ENCODE peak calls at places on chromosome 13, in six cellular contexts. One of them, this sample, is unnamed. For H3K9me3, the result is how much of the 10 kb centered on the place peaks cover.

GRCh38 chr13:36108342-36108741 is 22.8 kb downstream of the DCLK1 start:
- DNase-seq in thyroid gland: no peak
- DNase-seq in neural progenitor cell: no peak
- DNase-seq in cardiac muscle cell: no peak
- DNase-seq in upper lobe of right lung: no peak
- DNase-seq in IMR-90: no peak
- DNase-seq in this sample: no peak

GRCh38 chr13:97191615-97192014 is 30.5 kb upstream of the MBNL2 start:
- DNase-seq in cardiac muscle cell: no peak
- DNase-seq in neural progenitor cell: no peak
- DNase-seq in IMR-90: no peak
- DNase-seq in upper lobe of right lung: no peak
- DNase-seq in thyroid gland: no peak
- DNase-seq in this sample: no peak

GRCh38 chr13:40197049-40197448 is 469.4 kb downstream of the FOXO1 start:
- DNase-seq in thyroid gland: no peak
- DNase-seq in neural progenitor cell: no peak
- DNase-seq in upper lobe of right lung: no peak
- DNase-seq in IMR-90: no peak
- DNase-seq in cardiac muscle cell: no peak
- DNase-seq in this sample: no peak

GRCh38 chr13:102369303-102369702 is 32.5 kb downstream of the FGF14 start:
- DNase-seq in upper lobe of right lung: no peak
- DNase-seq in thyroid gland: no peak
- DNase-seq in IMR-90: no peak
- DNase-seq in cardiac muscle cell: no peak
- DNase-seq in neural progenitor cell: no peak
- DNase-seq in this sample: no peak

GRCh38 chr13:107322228-107322627 is 754.3 kb upstream of the ARGLU1 start:
- DNase-seq in upper lobe of right lung: no peak
- DNase-seq in neural progenitor cell: no peak
- DNase-seq in IMR-90: no peak
- DNase-seq in cardiac muscle cell: no peak
- DNase-seq in thyroid gland: no peak
- DNase-seq in this sample: no peak

GRCh38 chr13:26529441-26529840 is 28.0 kb upstream of the WASF3 start:
- DNase-seq in IMR-90: peak
- DNase-seq in neural progenitor cell: peak
- DNase-seq in upper lobe of right lung: no peak
- DNase-seq in cardiac muscle cell: peak
- DNase-seq in thyroid gland: peak
- DNase-seq in this sample: peak

GRCh38 chr13:40993119-40993518 is 26.0 kb downstream of the ELF1 start:
- DNase-seq in thyroid gland: no peak
- DNase-seq in IMR-90: no peak
- DNase-seq in cardiac muscle cell: peak
- DNase-seq in upper lobe of right lung: no peak
- DNase-seq in neural progenitor cell: peak
- DNase-seq in this sample: no peak

GRCh38 chr13:93965587-93965986 is 513.9 kb downstream of the DCT start:
- DNase-seq in neural progenitor cell: no peak
- DNase-seq in thyroid gland: no peak
- DNase-seq in cardiac muscle cell: no peak
- DNase-seq in upper lobe of right lung: no peak
- DNase-seq in IMR-90: no peak
- DNase-seq in this sample: no peak

GRCh38 chr13:85597790-85598500 is 201.3 kb downstream of the SLITRK6 start:
- DNase-seq in cardiac muscle cell: no peak
- DNase-seq in neural progenitor cell: no peak
- DNase-seq in IMR-90: peak
- DNase-seq in upper lobe of right lung: no peak
- DNase-seq in thyroid gland: no peak
- DNase-seq in this sample: no peak

GRCh38 chr13:44374348-44374712 is 706 bp downstream of the SERP2 start:
- DNase-seq in upper lobe of right lung: no peak
- DNase-seq in IMR-90: no peak
- DNase-seq in cardiac muscle cell: no peak
- DNase-seq in neural progenitor cell: no peak
- DNase-seq in thyroid gland: no peak
- DNase-seq in this sample: no peak

GRCh38 chr13:30792257-30793000 is 57.1 kb downstream of the ALOX5AP start:
- DNase-seq in IMR-90: peak
- DNase-seq in thyroid gland: peak
- DNase-seq in neural progenitor cell: peak
- DNase-seq in cardiac muscle cell: peak
- DNase-seq in upper lobe of right lung: peak
- DNase-seq in this sample: peak

GRCh38 chr13:87923713-87924112 is 252.5 kb downstream of the SLITRK5 start:
- DNase-seq in IMR-90: no peak
- DNase-seq in upper lobe of right lung: no peak
- DNase-seq in cardiac muscle cell: no peak
- DNase-seq in thyroid gland: no peak
- DNase-seq in neural progenitor cell: no peak
- DNase-seq in this sample: no peak

GRCh38 chr13:75101997-75102720 is 379.8 kb downstream of the TBC1D4 start:
- DNase-seq in thyroid gland: no peak
- DNase-seq in upper lobe of right lung: no peak
- DNase-seq in neural progenitor cell: peak
- DNase-seq in IMR-90: peak
- DNase-seq in cardiac muscle cell: peak
- DNase-seq in this sample: no peak

GRCh38 chr13:59356607-59357006 is 807.1 kb downstream of the DIAPH3 start:
- DNase-seq in upper lobe of right lung: peak
- DNase-seq in cardiac muscle cell: peak
- DNase-seq in thyroid gland: peak
- DNase-seq in neural progenitor cell: no peak
- DNase-seq in IMR-90: peak
- DNase-seq in this sample: no peak

GRCh38 chr13:77751513-77752456 is 54.3 kb downstream of the SLAIN1 start:
- DNase-seq in IMR-90: peak
- DNase-seq in neural progenitor cell: peak
- DNase-seq in cardiac muscle cell: peak
- DNase-seq in thyroid gland: peak
- DNase-seq in upper lobe of right lung: no peak
- DNase-seq in this sample: peak

GRCh38 chr13:95643471-95643813 is 1.1 kb downstream of the DZIP1 start:
- DNase-seq in thyroid gland: no peak
- DNase-seq in neural progenitor cell: peak
- DNase-seq in upper lobe of right lung: no peak
- DNase-seq in IMR-90: peak
- DNase-seq in cardiac muscle cell: peak
- DNase-seq in this sample: peak

GRCh38 chr13:60627071-60627686 is 230.2 kb downstream of the TDRD3 start:
- DNase-seq in neural progenitor cell: peak
- DNase-seq in IMR-90: peak
- DNase-seq in thyroid gland: peak
- DNase-seq in cardiac muscle cell: peak
- DNase-seq in upper lobe of right lung: no peak
- DNase-seq in this sample: peak

GRCh38 chr13:44386932-44387556 is 13.4 kb downstream of the SERP2 start:
- DNase-seq in upper lobe of right lung: no peak
- DNase-seq in thyroid gland: no peak
- DNase-seq in cardiac muscle cell: peak
- DNase-seq in neural progenitor cell: peak
- DNase-seq in IMR-90: no peak
- DNase-seq in this sample: no peak

GRCh38 chr13:44436589-44437337 is 63.1 kb downstream of the SERP2 start:
- DNase-seq in thyroid gland: peak
- DNase-seq in cardiac muscle cell: peak
- DNase-seq in IMR-90: peak
- DNase-seq in neural progenitor cell: peak
- DNase-seq in upper lobe of right lung: peak
- DNase-seq in this sample: peak

GRCh38 chr13:95494082-95494681 is 58.3 kb upstream of the CLDN10 start:
- DNase-seq in upper lobe of right lung: no peak
- DNase-seq in IMR-90: peak
- DNase-seq in cardiac muscle cell: peak
- DNase-seq in neural progenitor cell: peak
- DNase-seq in thyroid gland: no peak
- DNase-seq in this sample: peak

GRCh38 chr13:89550842-89551422 is 1796.6 kb upstream of the MIR17HG start:
- DNase-seq in thyroid gland: no peak
- DNase-seq in neural progenitor cell: no peak
- DNase-seq in cardiac muscle cell: no peak
- DNase-seq in IMR-90: no peak
- DNase-seq in upper lobe of right lung: no peak
- DNase-seq in this sample: no peak

GRCh38 chr13:97119899-97120745 is 102.0 kb upstream of the MBNL2 start:
- DNase-seq in upper lobe of right lung: no peak
- DNase-seq in thyroid gland: no peak
- DNase-seq in neural progenitor cell: no peak
- DNase-seq in IMR-90: peak
- DNase-seq in cardiac muscle cell: no peak
- DNase-seq in this sample: no peak

GRCh38 chr13:93116809-93117208 is 109.8 kb upstream of the GPC6 start:
- DNase-seq in cardiac muscle cell: no peak
- DNase-seq in neural progenitor cell: no peak
- DNase-seq in IMR-90: no peak
- DNase-seq in thyroid gland: no peak
- DNase-seq in upper lobe of right lung: no peak
- DNase-seq in this sample: no peak

GRCh38 chr13:80341098-80341701 is at the start of gene SPRY2:
- DNase-seq in thyroid gland: peak
- DNase-seq in neural progenitor cell: peak
- DNase-seq in cardiac muscle cell: peak
- DNase-seq in IMR-90: peak
- DNase-seq in upper lobe of right lung: peak
- DNase-seq in this sample: peak

GRCh38 chr13:46751811-46752635 is 44.9 kb downstream of the ESD start:
- DNase-seq in neural progenitor cell: peak
- DNase-seq in cardiac muscle cell: no peak
- DNase-seq in upper lobe of right lung: no peak
- DNase-seq in IMR-90: peak
- DNase-seq in thyroid gland: no peak
- DNase-seq in this sample: no peak

GRCh38 chr13:46749951-46750350 is 47.0 kb downstream of the ESD start:
- DNase-seq in cardiac muscle cell: no peak
- DNase-seq in IMR-90: peak
- DNase-seq in upper lobe of right lung: no peak
- DNase-seq in thyroid gland: no peak
- DNase-seq in neural progenitor cell: no peak
- DNase-seq in this sample: no peak

GRCh38 chr13:46745062-46745461 is 51.9 kb downstream of the ESD start:
- DNase-seq in upper lobe of right lung: no peak
- DNase-seq in neural progenitor cell: no peak
- DNase-seq in thyroid gland: no peak
- DNase-seq in IMR-90: no peak
- DNase-seq in cardiac muscle cell: no peak
- DNase-seq in this sample: no peak

GRCh38 chr13:46747031-46747820 is 49.7 kb downstream of the ESD start:
- DNase-seq in neural progenitor cell: no peak
- DNase-seq in upper lobe of right lung: no peak
- DNase-seq in thyroid gland: peak
- DNase-seq in cardiac muscle cell: no peak
- DNase-seq in IMR-90: no peak
- DNase-seq in this sample: no peak

GRCh38 chr13:46748300-46748699 is 48.7 kb downstream of the ESD start:
- DNase-seq in IMR-90: no peak
- DNase-seq in thyroid gland: no peak
- DNase-seq in cardiac muscle cell: no peak
- DNase-seq in neural progenitor cell: no peak
- DNase-seq in upper lobe of right lung: no peak
- DNase-seq in this sample: no peak
- H3K9me3 ChIP-seq in IMR-90: under half
- H3K9me3 ChIP-seq in thyroid gland: under half
- H3K9me3 ChIP-seq in cardiac muscle cell: under half
- H3K9me3 ChIP-seq in neural progenitor cell: under half
- H3K9me3 ChIP-seq in upper lobe of right lung: under half
- H3K9me3 ChIP-seq in this sample: under half

DNA sequence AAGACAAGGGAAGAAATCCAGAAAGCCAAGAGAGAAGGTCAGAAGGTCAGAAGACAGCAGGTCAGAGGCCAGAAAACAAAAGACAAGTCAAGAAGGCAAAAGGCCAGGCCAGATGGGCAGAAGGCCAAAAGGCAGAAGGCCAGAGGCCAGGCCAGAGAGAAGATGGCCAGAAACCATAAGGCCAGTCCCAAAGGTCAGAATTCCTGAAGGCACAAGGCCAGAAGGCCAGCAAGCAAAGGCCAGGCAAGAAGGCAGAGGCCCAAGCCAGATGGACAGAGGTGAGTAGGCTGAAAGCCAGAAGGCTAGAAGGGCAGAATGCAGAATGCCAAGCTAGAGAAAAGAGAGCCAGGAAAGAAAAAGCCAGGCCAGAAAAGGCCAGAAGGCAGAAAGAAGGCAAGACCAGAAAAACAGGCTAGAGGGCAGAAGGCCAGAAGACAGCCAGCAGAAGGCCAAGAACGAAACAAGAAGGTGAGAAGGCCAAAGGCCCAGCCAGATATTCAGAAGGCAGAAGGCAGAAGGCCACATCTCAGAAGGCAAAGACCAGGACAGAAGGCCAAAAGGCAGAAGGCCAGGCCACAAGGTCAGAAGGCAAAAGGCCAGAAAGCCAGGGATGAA is 186.3 kb downstream of the TUBA3C start:
- DNase-seq in neural progenitor cell: no peak
- DNase-seq in cardiac muscle cell: no peak
- DNase-seq in thyroid gland: no peak
- DNase-seq in upper lobe of right lung: no peak
- DNase-seq in IMR-90: no peak
- DNase-seq in this sample: no peak
- H3K9me3 ChIP-seq in neural progenitor cell: under half
- H3K9me3 ChIP-seq in cardiac muscle cell: under half
- H3K9me3 ChIP-seq in thyroid gland: under half
- H3K9me3 ChIP-seq in upper lobe of right lung: under half
- H3K9me3 ChIP-seq in IMR-90: half or more
- H3K9me3 ChIP-seq in this sample: under half

GRCh38 chr13:19159761-19160420 is 21.7 kb downstream of the TUBA3C start:
- DNase-seq in IMR-90: no peak
- DNase-seq in thyroid gland: no peak
- DNase-seq in neural progenitor cell: no peak
- DNase-seq in upper lobe of right lung: peak
- DNase-seq in cardiac muscle cell: no peak
- DNase-seq in this sample: no peak
- H3K9me3 ChIP-seq in IMR-90: half or more
- H3K9me3 ChIP-seq in thyroid gland: under half
- H3K9me3 ChIP-seq in neural progenitor cell: under half
- H3K9me3 ChIP-seq in upper lobe of right lung: under half
- H3K9me3 ChIP-seq in cardiac muscle cell: under half
- H3K9me3 ChIP-seq in this sample: under half

GRCh38 chr13:27923794-27924528 is 4.2 kb downstream of the PDX1 start:
- DNase-seq in cardiac muscle cell: no peak
- DNase-seq in thyroid gland: no peak
- DNase-seq in neural progenitor cell: peak
- DNase-seq in upper lobe of right lung: no peak
- DNase-seq in IMR-90: no peak
- DNase-seq in this sample: no peak

GRCh38 chr13:27922974-27923612 is 3.3 kb downstream of the PDX1 start:
- DNase-seq in cardiac muscle cell: no peak
- DNase-seq in upper lobe of right lung: no peak
- DNase-seq in neural progenitor cell: no peak
- DNase-seq in thyroid gland: no peak
- DNase-seq in IMR-90: no peak
- DNase-seq in this sample: no peak

GRCh38 chr13:27925220-27925991 is 5.6 kb downstream of the PDX1 start:
- DNase-seq in IMR-90: no peak
- DNase-seq in upper lobe of right lung: no peak
- DNase-seq in cardiac muscle cell: no peak
- DNase-seq in neural progenitor cell: no peak
- DNase-seq in thyroid gland: no peak
- DNase-seq in this sample: no peak

GRCh38 chr13:27926644-27927434 is 7.0 kb downstream of the PDX1 start:
- DNase-seq in IMR-90: no peak
- DNase-seq in neural progenitor cell: peak
- DNase-seq in upper lobe of right lung: no peak
- DNase-seq in thyroid gland: no peak
- DNase-seq in cardiac muscle cell: no peak
- DNase-seq in this sample: no peak

GRCh38 chr13:27924529-27925141 is 4.8 kb downstream of the PDX1 start:
- DNase-seq in upper lobe of right lung: no peak
- DNase-seq in neural progenitor cell: peak
- DNase-seq in thyroid gland: no peak
- DNase-seq in cardiac muscle cell: no peak
- DNase-seq in IMR-90: no peak
- DNase-seq in this sample: no peak
- H3K9me3 ChIP-seq in upper lobe of right lung: under half
- H3K9me3 ChIP-seq in neural progenitor cell: under half
- H3K9me3 ChIP-seq in thyroid gland: under half
- H3K9me3 ChIP-seq in cardiac muscle cell: under half
- H3K9me3 ChIP-seq in IMR-90: under half
- H3K9me3 ChIP-seq in this sample: under half

This sample was measured in HAP-1.